ENCODE peak calls at places on chromosomes 6 and 20, in four cellular contexts. W is K562, J is GM12878, S is H1. C is an unnamed sample.

GRCh38 chr6:28081486-28081751 is 1.1 kb downstream of the ZNF165 start:
- DNase-seq in W (peak; percentile 32), J (peak; percentile 54), S (no peak), C (no peak)

GRCh38 chr6:24985313-24985712 is 49.6 kb upstream of the RIPOR2 start:
- DNase-seq in W (no peak), J (no peak), S (no peak), C (no peak)

GRCh38 chr6:82874867-82875266 is 190.8 kb downstream of the UBE3D start:
- DNase-seq in W (peak; percentile 17), J (no peak), S (no peak), C (no peak)

GRCh38 chr20:25195962-25196700 is 619 bp downstream of the ENTPD6 start:
- DNase-seq in W (peak; percentile 14), J (no peak), S (no peak), C (peak; percentile 42)

GRCh38 chr6:26044140-26045045 is 42.8 kb upstream of the HFE start:
- DNase-seq in W (no peak), J (no peak), S (no peak), C (peak; percentile 86)

GRCh38 chr20:24648919-24649318 is 179.5 kb downstream of the SYNDIG1 start:
- DNase-seq in W (no peak), J (peak; percentile 24), S (no peak), C (no peak)

GRCh38 chr6:112311950-112312547 is 35.1 kb upstream of the RFPL4B start:
- DNase-seq in W (peak; percentile 31), J (no peak), S (no peak), C (peak; percentile 7)

GRCh38 chr20:45751714-45752113 is 29.6 kb downstream of the SPINT4 start:
- DNase-seq in W (no peak), J (no peak), S (no peak), C (no peak)

GRCh38 chr6:105898286-105898685 is 187.8 kb upstream of the PRDM1 start:
- DNase-seq in W (no peak), J (no peak), S (no peak), C (no peak)

GRCh38 chr6:150531957-150532356 is 67.7 kb upstream of the PLEKHG1 start:
- DNase-seq in W (no peak), J (no peak), S (no peak), C (no peak)

GRCh38 chr20:2800590-2801458 is at the start of gene CPXM1:
- DNase-seq in W (peak; percentile 61), J (no peak), S (no peak), C (peak; percentile 46)

GRCh38 chr6:52595000-52595795 is 18.3 kb upstream of the TRAM2 start:
- DNase-seq in W (no peak), J (peak; percentile 26), S (no peak), C (peak; percentile 81)

GRCh38 chr20:14449323-14449722 is 111.9 kb upstream of the FLRT3 start:
- DNase-seq in W (no peak), J (no peak), S (no peak), C (no peak)

GRCh38 chr6:47057830-47058540 is 15.9 kb upstream of the ADGRF1 start:
- DNase-seq in W (no peak), J (no peak), S (no peak), C (peak; percentile 45)

GRCh38 chr20:34180460-34181108 is 60.6 kb upstream of the ASIP start:
- DNase-seq in W (no peak), J (no peak), S (no peak), C (no peak)

GRCh38 chr6:13302751-13303667 is 25.3 kb downstream of the TBC1D7 start:
- DNase-seq in W (peak; percentile 74), J (peak; percentile 90), S (no peak), C (peak; percentile 80)

GRCh38 chr6:14501240-14501639 is 383.7 kb downstream of the CD83 start:
- DNase-seq in W (no peak), J (no peak), S (no peak), C (no peak)

GRCh38 chr6:5846889-5847288 is 159.8 kb downstream of the NRN1 start:
- DNase-seq in W (no peak), J (no peak), S (no peak), C (no peak)
- TF ChIP-seq CREB1 in W (no peak), J (no peak), S (no peak), C (no peak)

DNA sequence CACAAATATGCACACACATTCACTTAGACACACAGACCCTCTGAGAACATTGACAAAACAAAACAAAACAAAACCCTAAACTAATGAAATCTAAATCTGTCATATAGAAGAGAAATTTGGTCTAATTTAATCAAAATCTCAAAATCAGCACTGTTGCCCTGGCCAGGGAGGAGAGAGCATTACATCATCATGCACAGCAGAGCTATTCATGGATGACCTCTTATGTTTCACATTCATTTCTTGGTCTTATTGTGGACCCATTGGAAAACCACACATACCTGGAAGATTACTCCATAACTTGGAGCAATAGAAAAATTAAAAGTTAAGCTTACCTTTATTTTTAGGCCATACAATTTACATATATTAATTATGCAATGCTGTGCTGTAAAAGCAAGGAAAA is 1223.6 kb upstream of the GJE1 start:
- DNase-seq in W (no peak), J (no peak), S (no peak), C (no peak)
- TF ChIP-seq RAD21 in W (no peak), J (no peak), S (no peak), C (no peak)

GRCh38 chr6:140320799-140321099 is 946.3 kb upstream of the CITED2 start:
- DNase-seq in W (no peak), J (no peak), S (no peak), C (no peak)
- TF ChIP-seq CREB1 in W (no peak), J (no peak), S (no peak), C (no peak)

GRCh38 chr6:99289701-99290100 is 59.8 kb downstream of the FAXC start:
- DNase-seq in W (no peak), J (no peak), S (no peak), C (no peak)

GRCh38 chr6:99287523-99287922 is 62.0 kb downstream of the FAXC start:
- DNase-seq in W (no peak), J (no peak), S (no peak), C (no peak)

GRCh38 chr6:99288668-99289067 is 60.8 kb downstream of the FAXC start:
- DNase-seq in W (no peak), J (no peak), S (no peak), C (no peak)

GRCh38 chr6:99282479-99283062 is 66.9 kb downstream of the FAXC start:
- DNase-seq in W (peak; percentile 18), J (no peak), S (no peak), C (no peak)

GRCh38 chr6:99285881-99286280 is 63.6 kb downstream of the FAXC start:
- DNase-seq in W (no peak), J (no peak), S (no peak), C (no peak)
- TF ChIP-seq RAD21 in W (no peak), J (no peak), S (no peak), C (no peak)

GRCh38 chr6:162974685-162975084 is 246.9 kb downstream of the PACRG start:
- DNase-seq in W (no peak), J (no peak), S (no peak), C (no peak)

GRCh38 chr6:162973975-162974374 is 246.2 kb downstream of the PACRG start:
- DNase-seq in W (no peak), J (no peak), S (no peak), C (no peak)

GRCh38 chr6:162971346-162971745 is 243.6 kb downstream of the PACRG start:
- DNase-seq in W (no peak), J (no peak), S (no peak), C (no peak)

GRCh38 chr6:162976141-162976540 is 248.4 kb downstream of the PACRG start:
- DNase-seq in W (no peak), J (no peak), S (no peak), C (no peak)

GRCh38 chr6:162973141-162973872 is 245.5 kb downstream of the PACRG start:
- DNase-seq in W (no peak), J (no peak), S (no peak), C (no peak)
- TF ChIP-seq CREB1 in W (no peak), J (no peak), S (no peak), C (no peak)

GRCh38 chr20:52847739-52848359 is 124.3 kb upstream of the TSHZ2 start:
- DNase-seq in W (no peak), J (no peak), S (no peak), C (no peak)
- TF ChIP-seq RAD21 in W (no peak), J (no peak), S (no peak), C (no peak)

DNA sequence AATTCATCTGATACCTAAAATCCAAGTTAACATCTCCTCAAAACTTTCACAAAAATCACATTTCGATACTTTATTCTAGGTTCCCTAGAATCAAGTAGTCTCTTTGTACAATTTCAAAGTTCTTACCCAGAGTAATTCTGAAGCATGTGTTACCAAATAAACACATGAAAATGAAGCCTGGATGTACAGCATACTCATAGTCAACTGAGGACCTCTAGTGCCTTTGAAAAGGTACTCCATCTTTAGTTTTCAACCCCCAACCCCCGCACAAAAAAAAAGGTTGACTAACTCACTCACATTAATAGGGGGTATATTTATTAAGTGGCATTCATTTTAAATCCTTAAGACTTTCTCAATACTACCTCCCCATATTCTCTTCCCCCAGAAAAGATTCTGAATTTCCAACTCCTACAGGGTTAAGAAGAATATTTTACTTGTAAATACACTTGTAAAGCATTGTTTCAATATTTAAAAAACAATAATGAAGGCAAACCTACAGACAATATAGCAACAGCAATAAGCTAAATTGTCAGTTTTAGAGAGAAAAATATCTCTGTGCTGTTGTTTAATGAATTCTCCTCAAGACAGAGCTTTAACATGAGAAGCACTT is 3.1 kb downstream of the PLN start:
- DNase-seq in W (peak; percentile 42), J (no peak), S (no peak), C (peak; percentile 44)
- TF ChIP-seq CREB1 in W (no peak), J (no peak), S (no peak), C (no peak)

DNA sequence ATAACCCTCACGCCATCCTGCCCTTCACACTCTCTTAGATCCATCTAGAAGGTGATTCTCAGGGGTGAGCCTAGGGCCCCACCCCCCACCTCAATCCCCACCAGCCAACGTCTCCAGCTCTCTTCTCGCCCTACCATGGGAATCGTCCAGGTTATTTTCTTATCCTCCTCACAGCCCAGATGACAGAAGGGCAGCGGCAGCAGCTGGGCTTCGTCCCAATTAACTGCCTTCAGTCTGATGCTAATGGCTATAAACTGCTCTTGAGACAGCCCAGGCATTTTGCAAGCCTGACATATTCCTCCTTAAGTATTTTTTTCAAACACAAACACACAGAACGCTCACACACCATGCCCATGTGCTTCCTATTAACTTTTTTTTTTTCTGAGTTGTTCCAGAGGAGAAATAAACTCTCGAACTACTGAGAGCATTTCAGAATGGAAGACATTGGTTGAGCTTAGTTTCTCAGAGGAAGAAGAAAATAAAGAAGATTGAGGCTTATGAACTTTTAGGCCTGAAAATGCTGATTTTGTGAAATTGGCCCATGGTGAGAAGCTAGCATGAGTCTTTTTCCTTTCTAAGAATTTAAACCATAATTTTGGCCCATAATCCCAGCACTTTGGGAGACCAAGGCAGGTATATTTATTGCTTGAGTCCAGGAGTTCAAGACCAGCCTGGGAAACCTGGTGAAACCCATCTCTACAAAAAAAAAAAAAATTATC is 124.6 kb downstream of the EYA2 start:
- DNase-seq in W (no peak), J (no peak), S (no peak), C (no peak)
- TF ChIP-seq RAD21 in W (no peak), J (no peak), S (no peak), C (no peak)

DNA sequence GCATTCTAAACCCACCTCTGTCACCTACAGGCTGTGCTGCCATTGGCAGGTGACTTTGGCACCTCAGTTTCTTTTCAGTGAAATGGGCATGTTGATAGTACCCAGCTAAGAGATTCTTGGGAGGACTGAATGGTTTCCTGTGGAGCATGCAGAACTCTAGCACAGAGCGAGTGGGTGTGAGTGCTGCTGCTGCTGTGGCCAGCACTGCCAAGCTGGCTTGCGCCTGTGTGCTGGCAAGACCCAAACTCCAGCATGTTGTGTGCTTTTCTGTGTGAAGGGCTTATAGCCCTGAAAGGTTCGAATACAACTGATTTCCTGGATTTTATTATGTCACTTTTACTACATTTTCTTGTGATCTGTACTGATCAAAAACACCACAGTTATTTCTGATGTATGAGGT is 78.1 kb upstream of the KIF25 start:
- DNase-seq in W (no peak), J (no peak), S (no peak), C (no peak)
- TF ChIP-seq CREB1 in W (no peak), J (no peak), S (no peak), C (no peak)